ENCODE peak calls at places on chromosome 2, in seven cellular contexts. Y is SK-N-SH, R is HCT116, A is HepG2, O is K562, T is H1, F is GM12878. Z is an unnamed sample.

GRCh38 chr2:117359266-117359970 is 455.1 kb upstream of the DDX18 start:
- DNase-seq in Y (no peak), R (no peak), A (no peak), O (no peak), T (no peak), F (no peak), Z (no peak)

GRCh38 chr2:47844162-47844561 is 61.2 kb downstream of the MSH6 start:
- DNase-seq in Y (peak), R (no peak), A (no peak), O (no peak), T (no peak), F (no peak), Z (no peak)

GRCh38 chr2:54666131-54666637 is 57.3 kb upstream of the EML6 start:
- DNase-seq in Y (no peak), R (no peak), A (peak), O (no peak), T (no peak), F (no peak), Z (peak)

GRCh38 chr2:240868286-240869108 is at the start of gene AGXT:
- DNase-seq in Y (no peak), R (no peak), A (peak), O (no peak), T (no peak), F (no peak), Z (no peak)

GRCh38 chr2:44077942-44078511 is 82.2 kb upstream of the LRPPRC start:
- DNase-seq in Y (no peak), R (no peak), A (no peak), O (no peak), T (no peak), F (no peak), Z (no peak)

GRCh38 chr2:218291318-218291933 is 877 bp downstream of the TMBIM1 start:
- DNase-seq in Y (no peak), R (no peak), A (no peak), O (no peak), T (no peak), F (no peak), Z (no peak)

GRCh38 chr2:199431748-199432213 is 26.0 kb downstream of the SATB2 start:
- DNase-seq in Y (no peak), R (peak), A (no peak), O (no peak), T (no peak), F (no peak), Z (no peak)

GRCh38 chr2:160321025-160321424 is 121.0 kb upstream of the ITGB6 start:
- DNase-seq in Y (no peak), R (no peak), A (no peak), O (no peak), T (no peak), F (no peak), Z (no peak)

GRCh38 chr2:210899131-210899530 is 342.7 kb downstream of the CPS1 start:
- DNase-seq in Y (no peak), R (no peak), A (peak), O (no peak), T (no peak), F (no peak), Z (no peak)

GRCh38 chr2:180075763-180076362 is 68.8 kb upstream of the CWC22 start:
- DNase-seq in Y (no peak), R (no peak), A (no peak), O (no peak), T (no peak), F (no peak), Z (no peak)

GRCh38 chr2:180071797-180072196 is 64.7 kb upstream of the CWC22 start:
- DNase-seq in Y (no peak), R (no peak), A (no peak), O (no peak), T (no peak), F (no peak), Z (no peak)

DNA sequence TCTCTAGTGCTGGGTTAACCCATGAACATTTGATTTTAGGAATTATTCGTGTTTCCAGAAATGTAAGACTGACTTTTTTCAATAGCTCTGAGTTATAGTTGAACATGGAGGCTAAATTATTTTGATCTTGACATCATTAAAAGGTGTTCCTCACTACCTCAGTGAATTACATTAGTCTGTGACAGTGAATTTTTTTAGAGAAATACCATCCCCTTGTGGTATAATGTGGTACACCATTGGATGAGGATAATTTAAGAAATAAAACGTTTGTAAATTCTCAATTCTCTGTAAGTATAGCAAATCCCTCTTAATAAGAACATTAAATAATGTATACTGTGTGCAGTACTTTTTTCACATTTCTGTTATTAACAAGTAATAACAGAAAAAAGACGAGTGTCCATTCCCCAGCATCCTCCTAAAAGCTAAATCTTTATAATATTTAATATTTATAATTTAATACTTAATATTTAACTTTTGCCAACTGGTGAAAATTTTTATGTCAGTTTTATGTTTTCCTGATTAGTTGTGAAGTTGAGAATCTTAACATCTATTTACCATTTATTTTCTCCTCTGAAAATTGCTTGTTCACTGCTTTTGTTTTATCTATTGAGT is 70.3 kb upstream of the CWC22 start:
- DNase-seq in Y (peak), R (peak), A (peak), O (peak), T (no peak), F (no peak), Z (no peak)
- TF ChIP-seq JUND in Y (no peak), R (no peak), A (no peak), O (no peak), T (no peak), F (no peak), Z (no peak)

DNA sequence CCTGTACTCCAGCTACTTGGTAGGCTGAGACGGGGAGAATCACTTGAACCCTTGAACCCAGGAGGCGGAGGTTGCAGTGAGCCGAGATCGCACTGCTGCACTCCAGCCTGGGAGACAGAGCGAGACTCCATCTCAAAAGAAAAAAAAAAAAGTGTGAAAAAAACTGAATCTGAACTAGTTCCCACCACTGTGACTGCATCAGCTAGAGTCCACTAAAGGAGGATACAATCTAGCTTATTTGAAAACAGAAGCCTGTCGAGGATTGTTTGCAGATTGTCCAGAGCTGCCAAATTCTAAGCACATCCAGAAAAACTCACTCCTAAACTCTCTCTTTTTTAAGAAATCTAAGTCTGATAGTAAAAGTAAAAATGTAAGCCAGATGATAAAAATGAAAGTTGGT is 10.6 kb downstream of the GFPT1 start:
- DNase-seq in Y (no peak), R (no peak), A (no peak), O (no peak), T (no peak), F (no peak), Z (no peak)
- TF ChIP-seq JUND in Y (no peak), R (no peak), A (no peak), O (no peak), T (no peak), F (no peak), Z (no peak)

DNA sequence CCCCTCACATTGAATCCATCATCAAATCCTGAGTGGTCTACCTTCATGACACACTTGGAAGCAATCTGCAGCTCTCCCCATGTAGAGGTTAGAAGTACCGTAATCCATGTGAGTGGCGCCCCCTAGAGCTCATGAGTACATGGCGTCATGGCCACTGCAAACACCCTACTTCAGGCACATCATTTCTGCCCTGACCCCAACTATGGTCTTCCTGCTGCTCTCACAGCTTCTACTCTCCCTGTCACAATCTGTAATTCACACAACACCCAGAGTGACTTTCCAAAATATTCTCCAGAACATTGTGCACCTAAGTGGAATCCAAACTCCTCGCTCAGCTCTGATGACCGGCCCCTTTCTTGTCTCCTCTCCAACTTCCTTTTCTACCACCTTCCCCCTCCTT is 141.9 kb downstream of the ANKRD44 start:
- DNase-seq in Y (peak), R (peak), A (peak), O (peak), T (peak), F (no peak), Z (no peak)
- TF ChIP-seq JUND in Y (no peak), R (no peak), A (no peak), O (no peak), T (peak), F (no peak), Z (no peak)

DNA sequence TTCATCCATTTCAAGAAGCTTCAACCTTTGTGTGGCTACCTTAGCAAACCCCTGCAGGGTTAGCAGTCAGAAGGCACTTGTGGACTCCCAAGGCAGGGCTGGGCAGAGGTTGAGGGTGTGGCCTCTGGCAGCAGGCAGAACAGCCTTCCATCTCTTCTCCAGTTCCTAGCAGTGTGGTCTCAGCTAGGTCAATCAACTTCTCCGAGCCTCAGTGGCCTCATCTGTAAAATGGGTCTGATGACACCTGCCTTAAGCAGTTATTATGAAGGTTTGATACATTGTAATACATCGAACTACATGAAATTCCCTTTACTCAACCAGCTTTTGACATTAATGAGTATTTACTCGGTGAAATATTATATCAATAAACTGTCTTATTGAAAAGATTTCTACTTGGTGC is 6.8 kb upstream of the PRSS56 start:
- DNase-seq in Y (no peak), R (no peak), A (no peak), O (no peak), T (no peak), F (no peak), Z (no peak)
- TF ChIP-seq JUND in Y (no peak), R (no peak), A (no peak), O (no peak), T (no peak), F (no peak), Z (no peak)

Z was measured in T47D.